ENCODE peak calls at places on chromosomes 11 and 22, in ten cellular contexts. L is K562, W is SK-N-SH, G is HepG2, R is GM23338, H is transverse colon, M is HL-60, I is sigmoid colon, V is prostate gland, O is stomach. N is an unnamed sample.

GRCh38 chr11:65083134-65083833 is 556 bp downstream of the CDCA5 start:
- DNase-seq in W (peak), R (peak), O (no peak), M (no peak), V (no peak), H (no peak), I (no peak), G (no peak), L (peak), N (no peak)

GRCh38 chr11:69822676-69823494 is 3.7 kb upstream of the FGF3 start:
- DNase-seq in V (no peak), W (no peak), R (no peak), L (no peak), H (no peak), O (no peak), M (no peak), G (no peak), I (no peak), N (no peak)

GRCh38 chr11:116829525-116830183 is at the start of gene APOC3:
- DNase-seq in W (peak), I (peak), G (peak), O (no peak), L (no peak), R (no peak), V (no peak), M (no peak), H (no peak), N (no peak)

GRCh38 chr11:98979212-98979611 is 41.5 kb upstream of the CNTN5 start:
- DNase-seq in G (no peak), V (no peak), L (no peak), R (no peak), I (no peak), W (no peak), M (no peak), H (no peak), O (no peak), N (no peak)

GRCh38 chr11:45543808-45544422 is 121.5 kb downstream of the CHST1 start:
- DNase-seq in I (no peak), W (no peak), H (no peak), G (no peak), R (peak), V (no peak), O (no peak), L (peak), M (no peak), N (no peak)

GRCh38 chr11:116547571-116547970 is 225.2 kb downstream of the BUD13 start:
- DNase-seq in R (no peak), O (no peak), W (no peak), M (no peak), H (no peak), I (peak), G (no peak), L (no peak), V (no peak), N (no peak)

GRCh38 chr11:126360049-126360446 is 4.6 kb downstream of the ST3GAL4 start:
- DNase-seq in H (no peak), G (no peak), R (no peak), I (no peak), L (no peak), M (no peak), W (no peak), V (no peak), O (no peak), N (no peak)

GRCh38 chr11:114077482-114078305 is 18.2 kb downstream of the ZBTB16 start:
- DNase-seq in R (no peak), L (no peak), I (peak), O (no peak), V (no peak), W (no peak), G (no peak), H (peak), M (peak), N (no peak)

GRCh38 chr22:35140879-35141745 is 75.2 kb downstream of the ISX start:
- DNase-seq in M (no peak), V (no peak), L (peak), W (peak), R (peak), O (no peak), H (peak), I (no peak), G (no peak), N (no peak)

GRCh38 chr22:22759371-22759770 is 115.0 kb downstream of the GGTLC2 start:
- DNase-seq in H (no peak), L (no peak), O (no peak), G (no peak), M (no peak), V (no peak), R (no peak), W (no peak), I (no peak), N (no peak)

GRCh38 chr11:94104734-94105133 is 23.9 kb upstream of the PANX1 start:
- DNase-seq in I (no peak), O (no peak), H (no peak), W (no peak), L (no peak), R (no peak), V (no peak), G (no peak), M (no peak), N (no peak)

GRCh38 chr11:16000065-16000464 is 356.3 kb downstream of the SOX6 start:
- DNase-seq in L (no peak), M (no peak), R (no peak), W (no peak), O (no peak), I (no peak), V (no peak), H (no peak), G (no peak), N (no peak)

GRCh38 chr11:112273066-112273465 is 12.4 kb upstream of the PLET1 start:
- DNase-seq in G (no peak), R (no peak), I (no peak), M (no peak), V (no peak), W (no peak), L (no peak), O (no peak), H (no peak), N (no peak)

GRCh38 chr22:17198188-17199130 is 20.8 kb downstream of the ADA2 start:
- DNase-seq in R (peak), W (no peak), G (no peak), M (no peak), L (peak), I (no peak), O (no peak), H (no peak), V (peak), N (no peak)
- TF ChIP-seq POLR2AphosphoS5 in R (peak), W (no peak), G (no peak), M (no peak), L (no peak), I (no peak), O (no peak), H (no peak), V (no peak), N (no peak)

GRCh38 chr22:29473001-29473400 is 7.0 kb upstream of the NEFH start:
- DNase-seq in L (no peak), M (peak), H (no peak), O (no peak), I (no peak), V (no peak), R (no peak), G (no peak), W (no peak), N (no peak)

GRCh38 chr22:29477919-29478318 is 2.1 kb upstream of the NEFH start:
- DNase-seq in G (no peak), L (no peak), R (peak), W (peak), H (no peak), O (no peak), M (no peak), I (no peak), V (no peak), N (no peak)

GRCh38 chr22:29478326-29479276 is 1.4 kb upstream of the NEFH start:
- DNase-seq in O (no peak), L (peak), G (no peak), V (no peak), M (peak), W (peak), R (peak), H (no peak), I (no peak), N (no peak)

GRCh38 chr22:29475550-29475949 is 4.5 kb upstream of the NEFH start:
- DNase-seq in R (no peak), I (no peak), H (no peak), M (no peak), G (no peak), W (no peak), L (no peak), O (no peak), V (no peak), N (peak)

GRCh38 chr22:29476116-29476515 is 3.9 kb upstream of the NEFH start:
- DNase-seq in H (no peak), R (peak), W (no peak), L (no peak), I (no peak), M (no peak), G (no peak), V (no peak), O (no peak), N (no peak)
- TF ChIP-seq POLR2AphosphoS5 in H (no peak), R (no peak), W (no peak), L (no peak), I (no peak), M (no peak), G (no peak), V (no peak), O (no peak), N (no peak)

GRCh38 chr22:25823276-25823675 is 81.3 kb downstream of the MYO18B start:
- DNase-seq in H (no peak), M (no peak), R (no peak), L (no peak), O (no peak), G (no peak), W (no peak), V (no peak), I (no peak), N (no peak)
- TF ChIP-seq POLR2AphosphoS5 in H (no peak), M (no peak), R (no peak), L (no peak), O (no peak), G (no peak), W (no peak), V (no peak), I (no peak), N (no peak)

DNA sequence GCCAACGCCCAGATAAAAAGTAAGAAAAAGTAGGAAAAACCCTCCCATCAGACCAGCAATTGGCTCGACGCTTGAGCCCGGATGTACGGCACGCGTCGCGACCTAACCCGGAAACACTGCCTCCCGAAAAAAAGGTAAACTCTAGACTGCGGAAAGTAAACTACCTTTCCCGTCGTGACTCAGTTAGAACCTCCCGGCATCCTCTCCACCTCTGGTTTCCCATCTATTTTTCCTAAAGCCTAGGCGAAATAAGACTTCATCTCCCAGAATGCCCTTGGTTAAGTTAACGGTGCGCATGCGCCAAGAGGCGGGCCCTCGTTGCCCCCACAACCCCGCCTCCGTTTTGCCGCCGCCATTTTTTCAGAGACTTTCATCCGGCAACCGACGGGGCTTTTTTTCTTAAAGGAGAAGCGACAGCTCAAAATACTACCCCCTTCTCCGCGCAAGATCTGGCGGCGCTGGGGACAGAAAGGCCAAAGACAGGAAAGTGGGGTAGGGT is 678 bp upstream of the ZFP91 start:
- DNase-seq in L (peak), O (peak), W (peak), H (peak), I (peak), V (peak), R (peak), M (peak), G (peak), N (peak)
- TF ChIP-seq POLR2AphosphoS5 in L (peak), O (no peak), W (no peak), H (peak), I (no peak), V (peak), R (no peak), M (no peak), G (no peak), N (peak)

DNA sequence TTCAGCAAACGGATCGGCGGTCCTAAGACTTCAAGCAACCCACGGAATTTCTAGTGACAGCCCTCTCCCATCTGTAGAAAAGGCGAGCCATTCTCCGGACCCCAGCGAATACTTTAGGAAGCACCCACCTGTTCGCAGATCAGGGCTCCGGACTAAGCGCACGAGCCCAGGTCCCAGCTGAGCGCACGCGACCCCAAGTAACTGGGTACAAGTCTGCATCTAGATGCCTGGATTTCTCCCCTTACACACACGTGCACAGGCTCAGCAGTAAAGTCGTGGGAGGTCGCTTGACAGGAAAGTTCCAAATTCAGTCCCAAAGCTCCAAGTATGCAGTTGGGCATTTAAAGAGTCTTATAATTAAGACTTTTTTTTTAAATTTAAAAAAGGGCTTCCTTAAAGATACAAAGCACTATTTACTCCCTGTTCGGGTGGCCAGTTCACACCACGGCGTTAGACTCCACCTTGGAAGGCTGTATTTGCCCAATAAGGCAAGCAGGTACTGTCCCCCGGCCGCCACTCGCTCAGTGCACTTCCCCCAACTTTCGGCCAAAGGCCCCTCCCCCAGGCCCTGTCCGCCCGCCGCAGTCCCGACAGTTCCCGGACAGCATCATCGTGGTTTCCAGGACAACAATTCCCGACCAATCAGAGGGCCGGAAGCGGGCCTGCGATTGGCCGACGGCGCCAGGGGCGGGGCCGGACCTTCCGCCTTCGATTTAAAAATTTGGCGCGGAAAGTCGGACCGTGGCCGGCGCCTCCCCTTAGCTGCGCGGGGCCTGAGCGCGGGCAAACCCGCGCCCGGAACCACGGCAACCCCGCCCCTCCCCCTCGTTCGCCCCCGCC is at the start of gene E2F8:
- DNase-seq in L (peak), R (peak), V (peak), H (peak), M (peak), W (peak), O (peak), G (peak), I (peak), N (peak)
- TF ChIP-seq POLR2AphosphoS5 in L (peak), R (peak), V (peak), H (no peak), M (peak), W (no peak), O (no peak), G (no peak), I (no peak), N (no peak)

GRCh38 chr11:66727282-66727882 is 1.6 kb downstream of the SPTBN2 start:
- DNase-seq in W (peak), L (peak), V (no peak), M (peak), H (peak), R (peak), O (peak), I (peak), G (no peak), N (no peak)

GRCh38 chr11:66725646-66726045 is 3.4 kb downstream of the SPTBN2 start:
- DNase-seq in O (no peak), V (no peak), L (no peak), H (no peak), M (no peak), G (no peak), I (peak), R (peak), W (no peak), N (no peak)

GRCh38 chr11:66728760-66729385 is at the start of gene SPTBN2:
- DNase-seq in O (no peak), M (no peak), L (peak), H (peak), I (peak), G (no peak), R (peak), V (no peak), W (no peak), N (no peak)

GRCh38 chr11:66729447-66729846 is 431 bp upstream of the SPTBN2 start:
- DNase-seq in L (no peak), G (no peak), R (no peak), V (no peak), O (no peak), M (no peak), H (no peak), I (no peak), W (no peak), N (no peak)

GRCh38 chr11:66727883-66728759 is 895 bp downstream of the SPTBN2 start:
- DNase-seq in G (no peak), I (peak), W (peak), M (no peak), O (no peak), R (peak), L (peak), V (no peak), H (peak), N (no peak)
- TF ChIP-seq POLR2AphosphoS5 in G (no peak), I (no peak), W (no peak), M (no peak), O (no peak), R (no peak), L (no peak), V (no peak), H (no peak), N (no peak)

GRCh38 chr11:75856912-75857311 is 41.9 kb downstream of the UVRAG start:
- DNase-seq in G (no peak), M (no peak), W (no peak), V (no peak), R (no peak), I (no peak), O (no peak), H (no peak), L (no peak), N (no peak)
- TF ChIP-seq POLR2AphosphoS5 in G (no peak), M (no peak), W (no peak), V (peak), R (no peak), I (no peak), O (no peak), H (no peak), L (no peak), N (no peak)

N was measured in GM12878.